ENCODE peak calls at places on chromosomes 3 and 15, in six cellular contexts. D is suprapubic skin, L is body of pancreas, V is HepG2, J is ovary, B is esophagus muscularis mucosa. R is an unnamed sample. For H3K4me1, the result is how much of the 10 kb centered on the place peaks cover.

GRCh38 chr15:57114070-57114469 is 195.6 kb downstream of the TCF12 start:
- DNase-seq in D (no peak), L (peak), V (no peak), J (no peak), B (no peak), R (peak)

GRCh38 chr15:29682361-29682760 is 139.9 kb downstream of the TJP1 start:
- DNase-seq in D (peak), L (no peak), V (no peak), J (no peak), B (no peak), R (no peak)

GRCh38 chr3:72571052-72571451 is 277.2 kb downstream of the SHQ1 start:
- DNase-seq in D (no peak), L (peak), V (peak), J (no peak), B (no peak), R (no peak)

GRCh38 chr3:82643948-82644347 is 882.5 kb upstream of the GBE1 start:
- DNase-seq in D (no peak), L (no peak), V (peak), J (no peak), B (no peak), R (no peak)

GRCh38 chr15:78308422-78309021 is 9.1 kb upstream of the SKIC8 start:
- DNase-seq in D (peak), L (peak), V (peak), J (no peak), B (no peak), R (peak)

GRCh38 chr3:101530213-101531047 is 17.4 kb upstream of the SENP7 start:
- DNase-seq in D (no peak), L (no peak), V (no peak), J (no peak), B (no peak), R (no peak)

GRCh38 chr3:129606522-129607390 is at the start of gene PLXND1:
- DNase-seq in D (peak), L (peak), V (no peak), J (peak), B (no peak), R (peak)

GRCh38 chr3:62919784-62920183 is 44.6 kb upstream of the CADPS start:
- DNase-seq in D (no peak), L (no peak), V (no peak), J (no peak), B (no peak), R (no peak)

GRCh38 chr3:54874816-54875556 is 52.9 kb downstream of the LRTM1 start:
- DNase-seq in D (no peak), L (no peak), V (no peak), J (no peak), B (no peak), R (no peak)

GRCh38 chr3:49470714-49471420 is 800 bp downstream of the DAG1 start:
- DNase-seq in D (no peak), L (no peak), V (no peak), J (no peak), B (no peak), R (no peak)

GRCh38 chr3:49469876-49470713 is at the start of gene DAG1:
- DNase-seq in D (peak), L (peak), V (peak), J (peak), B (peak), R (peak)

GRCh38 chr3:142935963-142936362 is 27.5 kb downstream of the PAQR9 start:
- DNase-seq in D (no peak), L (no peak), V (no peak), J (no peak), B (peak), R (no peak)

GRCh38 chr15:32919749-32920414 is 202.1 kb downstream of the GREM1 start:
- DNase-seq in D (no peak), L (no peak), V (no peak), J (no peak), B (no peak), R (no peak)

DNA sequence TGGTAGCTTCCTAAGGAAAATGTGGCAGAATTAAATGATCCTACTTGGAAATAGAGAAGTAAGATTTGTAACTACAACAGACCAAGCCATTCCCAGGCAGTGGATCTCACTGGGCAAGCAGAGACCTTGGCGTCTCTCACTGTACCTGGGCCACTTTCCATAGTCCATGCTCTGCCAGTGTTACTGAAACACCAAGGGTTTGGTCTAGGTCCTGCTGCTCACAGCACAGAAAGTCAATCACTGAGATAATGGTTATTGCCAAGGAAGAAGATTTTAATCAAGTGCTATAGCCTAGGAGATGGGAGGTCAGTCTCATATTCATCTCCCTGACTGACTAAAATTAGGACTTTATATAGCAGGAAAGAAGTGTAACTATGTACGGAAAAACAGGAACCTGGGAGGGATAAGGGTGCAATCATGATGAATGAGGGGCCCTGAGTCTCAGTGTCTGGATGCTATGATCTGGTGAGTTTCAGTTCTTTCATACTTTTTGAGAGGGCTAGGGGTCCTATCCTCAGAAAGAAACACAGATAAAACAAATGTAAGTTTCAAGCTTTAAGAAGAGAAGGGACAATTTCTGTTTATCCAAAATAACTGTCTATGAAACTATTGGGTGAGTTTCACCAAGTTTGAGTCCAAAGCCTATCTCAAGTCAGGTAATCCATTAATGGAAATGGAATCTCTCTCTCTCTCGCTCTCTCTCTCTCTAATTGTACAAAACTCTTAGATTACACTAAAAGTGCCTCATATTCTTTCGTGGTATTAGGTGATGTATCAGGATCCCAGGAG is 20.6 kb downstream of the GPR15 start:
- DNase-seq in D (no peak), L (no peak), V (no peak), J (no peak), B (no peak), R (no peak)
- TF ChIP-seq POLR2A in D (no peak), L (no peak), V (no peak), J (no peak), B (no peak), R (no peak)

GRCh38 chr15:52309154-52309548 is 13.5 kb upstream of the MYO5C start:
- DNase-seq in D (no peak), L (peak), V (no peak), J (no peak), B (no peak), R (no peak)
- TF ChIP-seq CTCF in D (no peak), L (no peak), V (no peak), J (no peak), B (no peak), R (no peak)

GRCh38 chr3:195774917-195775316 is 36.8 kb downstream of the MUC4 start:
- DNase-seq in D (no peak), L (peak), V (peak), J (peak), B (no peak), R (peak)
- H3K4me1 ChIP-seq in D (under half), L (under half), V (under half), J (under half), B (under half), R (under half)

DNA sequence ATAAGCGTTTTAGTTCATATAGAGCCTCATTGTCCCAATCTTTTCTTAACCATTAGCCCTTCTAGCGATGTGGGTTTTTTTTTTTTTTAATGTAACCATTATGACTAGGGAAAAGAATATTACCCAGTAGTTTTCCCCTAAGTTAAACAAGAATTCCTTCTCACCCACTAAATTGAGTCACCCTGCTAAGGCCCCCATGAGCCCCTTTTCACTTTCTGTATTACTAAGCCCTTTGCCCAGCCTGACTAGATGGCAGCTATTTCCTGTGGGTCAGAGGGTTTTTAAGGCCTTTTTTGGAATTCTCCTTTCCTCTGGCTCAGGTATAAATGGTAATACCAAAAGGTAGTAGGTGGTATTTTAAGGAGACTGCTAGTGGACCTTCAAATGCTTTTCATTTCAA is 229.2 kb upstream of the CTNNB1 start:
- DNase-seq in D (no peak), L (no peak), V (no peak), J (no peak), B (no peak), R (no peak)
- TF ChIP-seq POLR2A in D (no peak), L (no peak), V (no peak), J (no peak), B (no peak), R (no peak)

GRCh38 chr3:69922521-69923000 is 77.0 kb upstream of the SAMMSON start:
- DNase-seq in D (no peak), L (no peak), V (no peak), J (no peak), B (no peak), R (no peak)

GRCh38 chr3:69929019-69929418 is 70.5 kb upstream of the SAMMSON start:
- DNase-seq in D (no peak), L (no peak), V (no peak), J (no peak), B (no peak), R (no peak)

GRCh38 chr3:69927571-69927970 is 72.0 kb upstream of the SAMMSON start:
- DNase-seq in D (no peak), L (no peak), V (no peak), J (no peak), B (no peak), R (no peak)

GRCh38 chr3:69926385-69926784 is 73.1 kb upstream of the SAMMSON start:
- DNase-seq in D (no peak), L (no peak), V (no peak), J (no peak), B (no peak), R (no peak)

DNA sequence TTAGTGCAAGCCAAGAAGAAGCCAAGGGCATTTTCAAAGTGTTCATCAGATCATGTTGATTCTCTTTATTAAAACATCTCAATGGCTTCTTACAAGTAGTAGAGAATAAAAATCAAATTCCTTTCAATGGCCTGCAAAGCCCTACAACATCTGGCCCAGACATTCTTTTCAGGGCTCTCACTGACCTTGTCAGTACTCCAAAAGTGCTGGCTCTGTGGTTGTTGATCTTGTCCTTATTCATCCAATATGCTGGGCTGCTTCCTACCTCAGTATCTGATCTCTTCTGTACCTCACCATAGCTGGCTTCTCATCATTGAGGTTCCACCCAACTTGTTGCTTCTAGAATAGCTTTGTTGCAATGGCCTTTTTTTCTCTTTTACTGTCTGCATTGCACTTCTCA is 74.0 kb upstream of the SAMMSON start:
- DNase-seq in D (no peak), L (no peak), V (no peak), J (no peak), B (no peak), R (no peak)
- TF ChIP-seq CTCF in D (no peak), L (no peak), V (no peak), J (no peak), B (no peak), R (no peak)

GRCh38 chr3:157129782-157130137 is 30.2 kb downstream of the CCNL1 start:
- DNase-seq in D (no peak), L (peak), V (no peak), J (no peak), B (no peak), R (peak)

GRCh38 chr3:157131861-157132260 is 28.1 kb downstream of the CCNL1 start:
- DNase-seq in D (no peak), L (no peak), V (no peak), J (no peak), B (no peak), R (no peak)

GRCh38 chr3:157130881-157131251 is 29.1 kb downstream of the CCNL1 start:
- DNase-seq in D (no peak), L (peak), V (no peak), J (no peak), B (no peak), R (no peak)

GRCh38 chr3:157128771-157129671 is 30.9 kb downstream of the CCNL1 start:
- DNase-seq in D (no peak), L (peak), V (peak), J (no peak), B (peak), R (peak)

GRCh38 chr3:157130138-157130880 is 29.6 kb downstream of the CCNL1 start:
- DNase-seq in D (peak), L (peak), V (peak), J (peak), B (no peak), R (peak)
- H3K4me1 ChIP-seq in D (under half), L (half or more), V (half or more), J (under half), B (under half), R (under half)

GRCh38 chr3:156253150-156253549 is 132.8 kb downstream of the KCNAB1 start:
- DNase-seq in D (no peak), L (no peak), V (no peak), J (no peak), B (no peak), R (no peak)

GRCh38 chr3:156259896-156260788 is 139.8 kb downstream of the KCNAB1 start:
- DNase-seq in D (no peak), L (no peak), V (no peak), J (no peak), B (no peak), R (no peak)

GRCh38 chr3:156256256-156256655 is 135.9 kb downstream of the KCNAB1 start:
- DNase-seq in D (no peak), L (no peak), V (no peak), J (no peak), B (no peak), R (no peak)

GRCh38 chr3:156258301-156258700 is 137.9 kb downstream of the KCNAB1 start:
- DNase-seq in D (no peak), L (no peak), V (no peak), J (no peak), B (no peak), R (no peak)

DNA sequence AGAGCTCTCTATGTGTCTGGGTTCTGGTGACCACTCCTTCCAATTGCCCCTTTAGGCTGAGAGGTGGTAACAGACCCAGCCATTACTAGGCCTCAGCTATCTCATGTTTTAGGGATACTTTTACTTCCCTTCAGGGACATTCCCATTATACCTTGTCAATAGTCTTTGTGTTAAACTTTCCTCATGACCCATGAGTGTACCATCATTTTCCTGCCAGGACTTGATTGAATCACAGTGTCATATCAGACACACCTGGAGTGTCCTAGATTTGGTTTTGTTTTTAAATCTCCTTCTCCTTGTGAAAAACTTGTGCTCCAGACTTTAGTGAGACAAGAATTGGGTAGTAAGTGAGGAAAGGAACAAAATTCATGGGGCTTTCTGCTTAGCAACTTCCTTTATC is 136.6 kb downstream of the KCNAB1 start:
- DNase-seq in D (no peak), L (no peak), V (no peak), J (no peak), B (no peak), R (no peak)
- TF ChIP-seq POLR2A in D (no peak), L (no peak), V (no peak), J (no peak), B (no peak), R (no peak)

GRCh38 chr15:58222698-58223097 is 84.5 kb downstream of the AQP9 start:
- DNase-seq in D (no peak), L (no peak), V (no peak), J (no peak), B (no peak), R (no peak)
- TF ChIP-seq CTCF in D (no peak), L (no peak), V (no peak), J (no peak), B (no peak), R (no peak)

DNA sequence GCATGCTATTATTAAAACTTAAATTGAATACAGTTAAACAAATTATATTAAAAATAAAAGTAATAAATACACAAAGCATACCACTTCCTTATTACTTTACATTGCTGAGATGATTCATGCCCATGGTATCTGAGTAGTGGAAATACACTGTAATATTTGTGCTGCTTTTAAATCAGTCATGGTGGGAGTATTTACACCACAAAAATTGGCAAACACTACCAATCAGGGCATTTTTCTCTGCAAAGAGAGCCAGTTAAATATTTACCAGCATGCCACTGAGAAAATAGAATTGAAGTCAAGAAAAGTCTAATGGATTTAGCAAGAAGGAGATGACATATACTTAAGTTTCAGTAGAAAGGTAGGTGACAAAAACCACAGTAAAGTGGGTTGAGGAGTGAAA is 19.6 kb downstream of the PPARG start:
- DNase-seq in D (no peak), L (no peak), V (peak), J (no peak), B (no peak), R (no peak)
- H3K4me1 ChIP-seq in D (under half), L (under half), V (under half), J (under half), B (under half), R (under half)